ENCODE peak calls at places on chromosomes 12 and 14, in four cellular contexts. H is transverse colon; V is nephron progenitor cell; L is CD4-positive, alpha-beta T cell. Z is an unnamed sample.

GRCh38 chr14:93549578-93549977 is 118.8 kb downstream of the UNC79 start:
- DNase-seq in L (no peak), V (no peak), H (no peak), Z (no peak)

GRCh38 chr14:42095155-42095554 is 488.5 kb downstream of the LRFN5 start:
- DNase-seq in V (no peak), H (no peak), L (no peak), Z (no peak)

GRCh38 chr14:33120341-33120740 is 181.7 kb downstream of the NPAS3 start:
- DNase-seq in V (no peak), H (no peak), L (no peak), Z (peak; percentile 28)

GRCh38 chr14:20492486-20492885 is 12.9 kb upstream of the RNASE10 start:
- DNase-seq in V (no peak), L (no peak), H (no peak), Z (no peak)

GRCh38 chr12:26890784-26891183 is 47.0 kb downstream of the INTS13 start:
- DNase-seq in H (no peak), L (no peak), V (no peak), Z (peak; percentile 55)

GRCh38 chr12:132172619-132173018 is 28.4 kb downstream of the NOC4L start:
- DNase-seq in V (no peak), H (no peak), L (no peak), Z (no peak)

GRCh38 chr14:80364274-80364673 is 153.0 kb upstream of the DIO2 start:
- DNase-seq in V (no peak), L (no peak), H (no peak), Z (peak; percentile 14)

GRCh38 chr14:92718659-92719058 is 29.8 kb downstream of the LGMN start:
- DNase-seq in L (no peak), V (no peak), H (no peak), Z (no peak)

GRCh38 chr14:91873476-91874265 is 6.3 kb upstream of the TC2N start:
- DNase-seq in L (peak; percentile 72), V (no peak), H (peak; percentile 59), Z (no peak)

GRCh38 chr14:69648480-69649414 is 37.4 kb downstream of the SUSD6 start:
- DNase-seq in V (no peak), L (no peak), H (no peak), Z (peak; percentile 86)

GRCh38 chr12:48815281-48816110 is 2.8 kb upstream of the CACNB3 start:
- DNase-seq in L (peak; percentile 2), H (peak; percentile 87), V (peak; percentile 78), Z (peak; percentile 84)

GRCh38 chr12:52015393-52016081 is 8.8 kb downstream of the TAMALIN start:
- DNase-seq in V (no peak), L (no peak), H (no peak), Z (no peak)

GRCh38 chr12:100671396-100672074 is 98.1 kb downstream of the GAS2L3 start:
- DNase-seq in L (no peak), H (no peak), V (no peak), Z (no peak)

GRCh38 chr14:55249423-55249822 is 21.8 kb upstream of the FBXO34 start:
- DNase-seq in L (no peak), H (no peak), V (no peak), Z (peak; percentile 87)

GRCh38 chr12:6110006-6110405 is 14.5 kb downstream of the VWF start:
- DNase-seq in L (no peak), H (no peak), V (no peak), Z (peak; percentile 22)

GRCh38 chr12:121626087-121626852 is at the start of gene ORAI1:
- DNase-seq in L (peak; percentile 94), V (peak; percentile 98), H (peak; percentile 98), Z (peak; percentile 94)

GRCh38 chr12:123571343-123571813 is 13.0 kb upstream of the TMED2 start:
- DNase-seq in H (peak; percentile 16), L (no peak), V (no peak), Z (peak; percentile 86)

GRCh38 chr12:115810166-115810565 is 467.3 kb downstream of the MED13L start:
- DNase-seq in L (no peak), H (peak; percentile 18), V (no peak), Z (no peak)

GRCh38 chr12:88781909-88782308 is 201.6 kb upstream of the KITLG start:
- DNase-seq in H (no peak), V (no peak), L (no peak), Z (no peak)

GRCh38 chr14:78612666-78613065 is 442.5 kb downstream of the NRXN3 start:
- DNase-seq in H (no peak), L (no peak), V (no peak), Z (no peak)

GRCh38 chr12:15712823-15713663 is 76.1 kb downstream of the EPS8 start:
- DNase-seq in V (no peak), L (no peak), H (peak; percentile 81), Z (no peak)

GRCh38 chr12:53065470-53065869 is 13.7 kb downstream of the SPRYD3 start:
- DNase-seq in V (no peak), H (no peak), L (no peak), Z (no peak)

GRCh38 chr12:84976133-84976532 is 59.9 kb downstream of the TSPAN19 start:
- DNase-seq in H (no peak), L (no peak), V (no peak), Z (no peak)

GRCh38 chr12:116406529-116406928 is 129.0 kb upstream of the MED13L start:
- DNase-seq in H (peak; percentile 69), V (peak; percentile 76), L (no peak), Z (peak; percentile 96)

GRCh38 chr14:85093631-85094330 is 436.2 kb upstream of the FLRT2 start:
- DNase-seq in L (no peak), H (no peak), V (no peak), Z (no peak)

GRCh38 chr12:108930756-108931155 is 50.9 kb downstream of the DAO start:
- DNase-seq in V (no peak), L (no peak), H (no peak), Z (no peak)

GRCh38 chr12:52149651-52150241 is 42.1 kb downstream of the KRT80 start:
- DNase-seq in V (no peak), H (no peak), L (no peak), Z (no peak)

GRCh38 chr12:111741235-111741812 is 25.4 kb upstream of the ALDH2 start:
- DNase-seq in V (no peak), H (peak; percentile 50), L (no peak), Z (peak; percentile 27)

GRCh38 chr14:104303705-104304425 is 165.5 kb downstream of the KIF26A start:
- DNase-seq in V (no peak), H (no peak), L (no peak), Z (no peak)

GRCh38 chr14:92397140-92397815 is 74.3 kb downstream of the SLC24A4 start:
- DNase-seq in V (no peak), H (no peak), L (no peak), Z (peak; percentile 17)

DNA sequence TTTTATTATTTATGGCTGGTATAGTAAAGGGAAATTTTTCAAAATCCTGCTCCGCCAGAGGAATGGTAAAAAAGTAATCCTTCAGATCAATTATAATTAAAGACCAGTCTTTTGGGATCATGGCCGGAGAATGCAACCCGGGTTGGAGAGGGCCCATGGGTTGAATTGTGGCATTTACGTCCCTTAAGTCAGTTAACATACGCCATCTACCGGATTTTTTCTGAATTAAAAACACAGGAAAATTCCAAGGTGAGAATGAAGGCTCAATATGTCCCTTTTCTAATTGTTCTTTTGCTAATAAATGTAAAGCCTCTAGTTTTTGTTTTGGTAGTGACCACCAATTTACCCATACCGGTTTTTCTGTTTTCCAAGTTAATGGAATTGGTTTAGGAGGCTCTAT is 602.8 kb downstream of the ALG10 start:
- DNase-seq in L (no peak), H (no peak), V (no peak), Z (no peak)
- TF ChIP-seq CTCF in L (no peak), H (no peak), V (no peak), Z (no peak)

GRCh38 chr14:88770736-88771135 is 22.0 kb downstream of the EML5 start:
- DNase-seq in L (no peak), V (no peak), H (no peak), Z (no peak)
- TF ChIP-seq CTCF in L (no peak), V (no peak), H (no peak), Z (no peak)

GRCh38 chr12:120254809-120255208 is 10.7 kb downstream of the PXN start:
- DNase-seq in V (no peak), L (no peak), H (no peak), Z (no peak)
- TF ChIP-seq CTCF in V (no peak), L (no peak), H (no peak), Z (no peak)

DNA sequence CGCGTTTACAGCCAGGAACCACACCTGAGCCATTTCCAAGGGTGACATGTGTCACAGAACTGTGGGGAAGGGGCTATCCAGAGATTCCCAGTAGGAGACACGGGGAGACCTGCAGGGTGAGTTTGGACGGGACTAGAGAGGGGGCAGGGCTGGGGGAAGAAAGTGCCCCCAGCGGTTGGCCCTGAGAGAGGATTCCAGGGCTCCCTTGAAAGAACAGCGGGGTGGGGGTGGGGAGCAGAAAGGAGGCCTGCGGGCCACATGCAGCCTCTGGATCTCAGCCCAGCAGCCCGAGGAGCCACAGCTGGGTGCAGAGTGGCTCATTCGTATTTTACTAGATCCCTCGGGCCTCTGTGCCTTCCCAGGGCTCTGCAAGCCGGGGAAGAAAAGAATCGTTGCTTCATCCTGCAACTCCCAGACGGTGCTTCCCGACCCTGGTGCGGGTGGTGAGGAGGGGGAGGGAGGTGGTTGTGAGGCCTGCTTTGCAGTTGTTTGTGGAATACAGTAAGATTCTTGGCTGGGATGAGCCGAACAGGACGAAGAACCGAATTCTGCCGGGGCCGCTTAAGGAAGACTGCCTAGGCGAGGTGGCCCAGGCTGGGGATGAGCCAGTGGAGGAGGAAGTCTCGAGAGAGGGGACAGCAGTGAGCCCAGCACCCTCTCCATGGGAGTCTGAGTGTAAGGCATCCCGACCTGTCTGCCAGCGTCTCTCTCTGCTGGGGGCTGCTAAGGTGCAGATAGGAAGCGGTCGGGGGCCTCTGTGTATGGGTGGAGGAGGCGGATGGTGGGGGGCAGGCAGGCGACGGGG is 36.1 kb upstream of the ANKRD9 start:
- DNase-seq in L (no peak), V (no peak), H (no peak), Z (peak; percentile 92)
- TF ChIP-seq CTCF in L (no peak), V (no peak), H (no peak), Z (peak; percentile 10)

DNA sequence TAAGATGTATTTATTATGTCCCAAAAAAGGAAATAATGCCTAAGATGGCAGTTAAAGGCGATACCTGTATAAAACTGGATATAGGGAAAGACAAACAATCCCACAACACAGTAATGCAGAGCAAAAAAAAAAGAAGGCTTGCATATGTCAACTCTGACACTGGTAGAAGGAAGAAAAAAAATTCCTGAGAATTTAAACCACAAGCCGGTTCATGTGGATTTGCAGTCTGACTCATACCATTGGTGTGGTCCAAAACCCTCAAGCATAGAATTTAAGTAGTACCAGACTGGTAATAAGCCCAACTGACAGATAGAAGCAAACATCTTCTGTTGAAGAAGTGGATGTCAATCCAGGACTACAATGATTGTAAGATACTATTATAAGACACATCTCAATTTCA is 7.2 kb downstream of the DNAI7 start:
- DNase-seq in H (no peak), L (no peak), V (no peak), Z (peak; percentile 75)
- TF ChIP-seq CTCF in H (no peak), L (no peak), V (no peak), Z (no peak)

Z was measured in fibroblast of villous mesenchyme.